ENCODE peak calls at places on chromosome 10, in seven cellular contexts. Q is HFFc6; C is upper lobe of right lung; Y is GM12865; D is progenitor cell of endocrine pancreas; M is tibial artery; Z is CD8-positive, alpha-beta T cell. P is an unnamed sample.
A peak's percentile ranks its signal among the peaks of the same experiment; 100 is the strongest.

GRCh38 chr10:48776005-48776522 is 91.4 kb downstream of the WDFY4 start:
- DNase-seq in Q (no peak), C (no peak), Y (no peak), D (no peak), M (no peak), Z (no peak), P (no peak)

GRCh38 chr10:129769381-129770116 is 194.5 kb downstream of the EBF3 start:
- DNase-seq in Q (no peak), C (no peak), Y (no peak), D (peak; percentile 6), M (no peak), Z (no peak), P (peak; percentile 81)

GRCh38 chr10:104267721-104268690 is 978 bp upstream of the GSTO2 start:
- DNase-seq in Q (no peak), C (no peak), Y (peak; percentile 53), D (no peak), M (no peak), Z (no peak), P (no peak)

GRCh38 chr10:27330074-27330473 is 89.5 kb upstream of the ACBD5 start:
- DNase-seq in Q (no peak), C (no peak), Y (no peak), D (no peak), M (no peak), Z (no peak), P (no peak)

GRCh38 chr10:15384154-15384553 is 13.1 kb upstream of the FAM171A1 start:
- DNase-seq in Q (no peak), C (no peak), Y (no peak), D (no peak), M (no peak), Z (no peak), P (no peak)

GRCh38 chr10:30765611-30766010 is 136.1 kb upstream of the LYZL2 start:
- DNase-seq in Q (no peak), C (no peak), Y (no peak), D (no peak), M (no peak), Z (no peak), P (no peak)

GRCh38 chr10:86880971-86881370 is 76.4 kb downstream of the MMRN2 start:
- DNase-seq in Q (no peak), C (no peak), Y (no peak), D (no peak), M (no peak), Z (no peak), P (no peak)

GRCh38 chr10:122149607-122150505 is 121.2 kb upstream of the BTBD16 start:
- DNase-seq in Q (no peak), C (no peak), Y (no peak), D (no peak), M (peak; percentile 66), Z (no peak), P (no peak)

GRCh38 chr10:126690534-126690933 is 20.0 kb upstream of the C10orf90 start:
- DNase-seq in Q (no peak), C (no peak), Y (no peak), D (no peak), M (no peak), Z (no peak), P (no peak)

GRCh38 chr10:118725784-118726507 is 28.8 kb downstream of the CACUL1 start:
- DNase-seq in Q (peak; percentile 62), C (no peak), Y (no peak), D (no peak), M (no peak), Z (no peak), P (no peak)

GRCh38 chr10:57716884-57717283 is 550.8 kb downstream of the IPMK start:
- DNase-seq in Q (peak; percentile 26), C (no peak), Y (no peak), D (no peak), M (no peak), Z (no peak), P (no peak)

GRCh38 chr10:71269301-71270288 is 49.5 kb upstream of the SLC29A3 start:
- DNase-seq in Q (no peak), C (no peak), Y (no peak), D (no peak), M (no peak), Z (no peak), P (no peak)

GRCh38 chr10:71271626-71272025 is 47.4 kb upstream of the SLC29A3 start:
- DNase-seq in Q (no peak), C (no peak), Y (no peak), D (no peak), M (no peak), Z (no peak), P (no peak)

GRCh38 chr10:71270821-71271220 is 48.2 kb upstream of the SLC29A3 start:
- DNase-seq in Q (no peak), C (no peak), Y (no peak), D (no peak), M (no peak), Z (no peak), P (no peak)

GRCh38 chr10:71268751-71269150 is 50.3 kb upstream of the SLC29A3 start:
- DNase-seq in Q (no peak), C (no peak), Y (no peak), D (no peak), M (no peak), Z (no peak), P (no peak)

DNA sequence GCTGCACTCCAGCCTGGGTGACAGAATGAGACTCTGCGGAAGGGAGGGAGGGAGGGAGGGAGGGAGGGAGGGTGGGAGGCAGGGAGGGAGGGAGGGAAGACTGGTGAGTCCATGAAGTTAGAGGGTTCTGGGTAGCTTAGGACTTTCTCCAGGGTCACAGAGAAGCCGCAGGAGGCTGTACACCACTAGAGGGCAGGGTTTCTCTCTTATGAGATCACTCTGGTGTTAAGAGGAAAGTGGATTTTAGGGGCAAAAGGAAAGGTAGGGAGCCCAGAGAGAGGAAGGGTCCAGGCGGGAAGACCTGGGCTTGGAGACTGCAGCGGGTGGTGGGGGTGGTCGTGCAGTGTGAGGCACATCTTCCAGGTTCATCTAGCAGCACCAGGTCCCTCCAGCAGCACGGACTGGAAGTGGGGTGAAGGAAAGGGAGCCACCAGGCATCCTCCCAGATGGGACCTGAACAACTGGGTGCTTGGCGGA is 48.7 kb upstream of the SLC29A3 start:
- DNase-seq in Q (peak; percentile 65), C (no peak), Y (peak; percentile 64), D (no peak), M (peak; percentile 53), Z (peak; percentile 14), P (no peak)
- TF ChIP-seq CTCF in Q (peak; percentile 76), C (peak; percentile 59), Y (peak; percentile 80), D (peak; percentile 65), M (peak; percentile 29), Z (peak; percentile 18), P (peak; percentile 79)

GRCh38 chr10:60303778-60304177 is 85.9 kb downstream of the ANK3 start:
- DNase-seq in Q (no peak), C (no peak), Y (no peak), D (no peak), M (no peak), Z (no peak), P (no peak)
- TF ChIP-seq CTCF in Q (no peak), C (no peak), Y (no peak), D (no peak), M (no peak), Z (no peak), P (no peak)

DNA sequence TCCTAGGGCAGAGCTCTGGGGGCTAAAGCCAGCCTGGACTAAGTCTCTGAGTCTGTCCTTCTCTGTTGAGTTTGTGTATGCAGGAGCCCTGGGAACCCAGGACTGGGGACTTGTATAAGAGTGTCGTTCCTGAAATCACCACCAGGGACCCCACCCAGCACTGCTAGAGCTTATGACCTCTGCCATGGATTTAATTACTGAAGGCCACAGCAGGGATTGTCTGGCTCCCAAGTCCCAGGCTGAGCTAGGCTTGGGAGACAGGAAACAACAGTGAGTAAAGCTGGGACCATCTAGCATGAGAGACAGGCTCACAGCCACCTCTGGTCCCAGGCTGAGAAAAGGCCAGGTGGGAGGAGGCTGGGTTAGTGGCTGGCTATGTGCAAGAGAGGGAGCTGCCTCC is 1.4 kb upstream of the TSPAN15 start:
- DNase-seq in Q (peak; percentile 53), C (peak; percentile 66), Y (peak; percentile 73), D (no peak), M (peak; percentile 64), Z (peak; percentile 58), P (no peak)
- TF ChIP-seq CTCF in Q (peak; percentile 83), C (peak; percentile 66), Y (peak; percentile 49), D (peak; percentile 62), M (peak; percentile 56), Z (peak; percentile 48), P (peak; percentile 74)

GRCh38 chr10:42744134-42744701 is 38.4 kb upstream of the BMS1 start:
- DNase-seq in Q (no peak), C (no peak), Y (no peak), D (no peak), M (no peak), Z (no peak), P (no peak)
- TF ChIP-seq CTCF in Q (peak; percentile 16), C (no peak), Y (peak; percentile 2), D (no peak), M (no peak), Z (no peak), P (peak; percentile 14)

P was measured in chondrocyte.